ENCODE peak calls at places on chromosomes 3 and 15, in five cellular contexts. O is A549, Y is gastrocnemius medialis, N is hepatocyte, A is lung. I is an unnamed sample.

GRCh38 chr3:69558912-69559311 is 173.0 kb upstream of the FRMD4B start:
- DNase-seq in O (no peak), Y (peak; percentile 71), N (peak; percentile 35), A (peak; percentile 78), I (no peak)

GRCh38 chr3:143847787-143848631 is at the start of gene SLC9A9:
- DNase-seq in O (no peak), Y (peak; percentile 29), N (peak; percentile 53), A (no peak), I (peak; percentile 46)

GRCh38 chr15:93250905-93251304 is 161.9 kb upstream of the RGMA start:
- DNase-seq in O (no peak), Y (no peak), N (no peak), A (no peak), I (no peak)

GRCh38 chr3:179082416-179082815 is 10.8 kb upstream of the ZMAT3 start:
- DNase-seq in O (no peak), Y (no peak), N (no peak), A (no peak), I (no peak)

GRCh38 chr3:192494176-192494575 is 233.2 kb downstream of the FGF12 start:
- DNase-seq in O (no peak), Y (no peak), N (no peak), A (no peak), I (no peak)

GRCh38 chr3:13009132-13009945 is 63.9 kb downstream of the IQSEC1 start:
- DNase-seq in O (no peak), Y (no peak), N (no peak), A (peak; percentile 72), I (no peak)

GRCh38 chr3:24296441-24297205 is 198.0 kb downstream of the THRB start:
- DNase-seq in O (no peak), Y (peak; percentile 14), N (no peak), A (no peak), I (no peak)

GRCh38 chr15:31273258-31273941 is 53.2 kb upstream of the KLF13 start:
- DNase-seq in O (no peak), Y (no peak), N (peak; percentile 5), A (no peak), I (no peak)

GRCh38 chr3:125125822-125126245 is 70.0 kb upstream of the HEG1 start:
- DNase-seq in O (no peak), Y (no peak), N (peak; percentile 57), A (no peak), I (no peak)

GRCh38 chr3:12656193-12656592 is 7.7 kb downstream of the RAF1 start:
- DNase-seq in O (no peak), Y (no peak), N (no peak), A (no peak), I (no peak)

GRCh38 chr3:196749125-196749524 is 9.5 kb downstream of the PAK2 start:
- DNase-seq in O (no peak), Y (no peak), N (no peak), A (no peak), I (no peak)

GRCh38 chr15:76328106-76328696 is 8.4 kb upstream of the ISL2 start:
- DNase-seq in O (peak; percentile 45), Y (no peak), N (no peak), A (no peak), I (no peak)

GRCh38 chr3:179653106-179653776 is 401 bp downstream of the USP13 start:
- DNase-seq in O (peak; percentile 69), Y (peak; percentile 78), N (peak; percentile 85), A (peak; percentile 76), I (peak; percentile 81)

GRCh38 chr3:13016083-13016725 is 57.0 kb downstream of the IQSEC1 start:
- DNase-seq in O (no peak), Y (no peak), N (no peak), A (peak; percentile 48), I (peak; percentile 44)

GRCh38 chr3:184586871-184587270 is 25.3 kb downstream of the EPHB3 start:
- DNase-seq in O (no peak), Y (no peak), N (no peak), A (no peak), I (no peak)

GRCh38 chr3:167814441-167814951 is 79.0 kb downstream of the SERPINI1 start:
- DNase-seq in O (peak; percentile 78), Y (no peak), N (peak; percentile 27), A (no peak), I (peak; percentile 45)

GRCh38 chr3:60448668-60449067 is 802.6 kb downstream of the FHIT start:
- DNase-seq in O (no peak), Y (no peak), N (peak; percentile 16), A (no peak), I (no peak)

GRCh38 chr3:189727191-189727590 is 96.0 kb downstream of the TP63 start:
- DNase-seq in O (no peak), Y (no peak), N (no peak), A (no peak), I (no peak)

DNA sequence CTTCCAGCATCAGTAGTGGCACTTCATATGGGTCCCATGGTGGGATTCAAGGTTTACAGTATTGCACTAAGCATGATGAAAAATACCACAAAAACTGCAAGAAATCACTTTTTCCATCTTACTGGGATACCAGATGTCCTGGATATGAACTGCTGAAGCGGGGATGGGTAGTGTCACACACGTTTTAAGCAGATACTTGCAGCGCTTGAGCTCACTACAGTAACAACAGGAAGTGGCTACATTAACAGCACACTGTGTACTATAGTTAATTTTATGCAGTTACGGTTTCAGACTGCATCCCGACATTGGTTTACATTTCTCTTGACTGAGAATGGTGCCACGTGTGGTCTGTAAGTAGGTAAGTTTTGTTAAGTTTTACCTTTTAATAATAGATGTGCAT is 3.5 kb upstream of the ISG20 start:
- DNase-seq in O (no peak), Y (no peak), N (no peak), A (no peak), I (no peak)
- H3K4me3 ChIP-seq in O (no peak overlapping the region), Y (no peak overlapping the region), N (no peak overlapping the region), A (no peak overlapping the region), I (no peak overlapping the region)

DNA sequence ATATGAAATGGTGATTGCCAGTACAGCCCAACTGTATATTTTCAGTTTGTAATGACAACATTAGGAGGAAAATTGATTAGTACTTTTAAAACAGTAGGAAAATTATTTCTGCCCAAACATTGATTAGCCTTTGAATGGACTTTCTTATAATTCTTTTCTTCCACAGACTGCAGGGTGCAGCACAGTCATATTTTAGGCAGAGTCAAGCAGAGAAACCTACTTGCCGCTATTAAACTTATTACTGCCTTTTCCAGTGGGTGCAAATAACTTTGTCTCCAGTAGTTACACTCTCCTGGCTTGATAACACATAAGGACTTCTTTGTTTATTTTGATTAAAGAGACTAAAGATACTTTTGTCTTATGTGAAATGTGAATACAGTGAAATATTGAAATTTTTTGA is 85.4 kb downstream of the PPM1L start:
- DNase-seq in O (no peak), Y (no peak), N (no peak), A (no peak), I (no peak)
- TF ChIP-seq CTCF in O (no peak), Y (no peak), N (no peak), A (no peak), I (no peak)

DNA sequence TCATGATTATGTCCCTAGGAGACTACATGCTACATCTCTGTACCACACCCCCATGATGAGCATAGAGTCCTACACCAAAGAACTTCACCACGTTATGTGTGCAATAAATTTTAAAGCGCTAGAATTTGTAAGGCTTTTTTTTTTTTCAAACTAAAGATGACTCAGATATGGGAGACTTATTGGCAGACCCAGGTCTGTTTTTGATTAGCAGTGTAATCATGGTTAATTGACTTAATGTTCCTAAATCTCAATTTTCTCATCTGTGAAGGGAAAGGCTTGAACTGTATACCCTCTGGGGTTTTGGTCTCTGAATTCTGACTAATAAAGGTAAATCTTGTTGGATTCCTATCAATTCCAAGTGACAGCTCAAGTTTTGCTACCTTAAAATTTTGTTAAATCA is 26.4 kb downstream of the ABI3BP start:
- DNase-seq in O (no peak), Y (no peak), N (no peak), A (no peak), I (no peak)
- H3K27ac ChIP-seq in O (no peak overlapping the region), Y (no peak overlapping the region), N (no peak overlapping the region), A (no peak overlapping the region), I (no peak overlapping the region)

DNA sequence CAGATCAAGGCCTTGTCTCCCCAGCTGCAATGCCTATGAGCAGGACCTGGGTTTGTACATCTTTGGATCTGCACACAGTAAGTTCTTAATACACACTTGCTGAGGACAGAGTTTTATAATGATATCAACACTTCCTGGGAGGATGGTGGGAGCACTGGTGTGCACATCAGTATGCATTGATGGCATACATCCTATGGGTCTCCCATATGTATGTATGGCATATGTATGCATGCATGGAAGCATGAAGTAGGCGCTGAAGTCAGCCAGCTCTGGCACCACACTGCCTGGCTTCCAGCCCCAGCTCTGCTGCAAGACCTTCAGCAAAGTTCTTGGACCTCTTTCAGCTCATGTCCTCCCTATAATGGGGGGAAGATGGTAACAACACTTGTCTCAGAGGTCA is 68.2 kb downstream of the MYLK start:
- DNase-seq in O (no peak), Y (no peak), N (no peak), A (peak; percentile 19), I (no peak)
- H3K4me3 ChIP-seq in O (no peak overlapping the region), Y (no peak overlapping the region), N (no peak overlapping the region), A (no peak overlapping the region), I (no peak overlapping the region)

GRCh38 chr3:129398803-129399144 is 29.7 kb downstream of the EFCAB12 start:
- DNase-seq in O (no peak), Y (no peak), N (peak; percentile 32), A (no peak), I (no peak)

GRCh38 chr3:129399895-129400357 is 28.5 kb downstream of the EFCAB12 start:
- DNase-seq in O (peak; percentile 53), Y (no peak), N (no peak), A (no peak), I (no peak)

GRCh38 chr3:129402210-129402609 is 26.2 kb downstream of the EFCAB12 start:
- DNase-seq in O (no peak), Y (no peak), N (no peak), A (no peak), I (no peak)

GRCh38 chr3:129402616-129403015 is 25.8 kb downstream of the EFCAB12 start:
- DNase-seq in O (no peak), Y (no peak), N (no peak), A (no peak), I (no peak)

DNA sequence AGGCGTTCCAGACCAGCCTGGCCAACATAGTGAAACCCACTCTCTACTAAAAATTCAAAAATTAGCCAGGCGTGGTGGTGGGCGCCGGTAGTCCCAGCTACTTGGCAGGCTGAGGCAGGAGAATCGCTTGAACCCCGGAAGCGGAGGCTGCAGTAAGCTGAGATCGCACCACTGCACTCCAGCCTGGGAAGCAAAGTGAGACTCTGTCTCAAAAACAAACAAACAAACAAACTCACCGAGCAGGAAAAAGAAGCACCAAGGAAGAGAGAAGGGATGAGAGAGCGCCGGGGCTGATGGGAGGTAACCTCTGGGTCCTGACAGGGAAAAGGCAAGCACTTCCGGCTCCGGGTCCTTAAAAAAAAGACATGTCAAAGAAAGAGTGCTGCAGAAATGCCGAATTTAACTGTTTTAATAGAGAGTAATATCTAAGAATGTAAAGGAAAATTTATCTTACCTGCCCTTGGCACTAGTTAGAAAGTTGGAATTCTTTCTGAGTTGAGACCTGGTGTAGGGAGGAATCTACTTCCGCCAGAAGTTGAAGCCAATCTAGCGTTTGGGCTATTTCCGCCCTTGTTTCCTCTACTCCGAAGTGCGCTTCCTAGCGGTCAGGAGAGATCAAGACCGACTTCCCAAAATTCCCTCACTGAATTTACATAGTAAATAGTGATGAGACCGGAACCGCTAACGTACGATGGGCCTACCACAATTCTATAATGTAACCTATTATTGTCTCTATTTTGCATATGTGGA is 29.1 kb downstream of the EFCAB12 start:
- DNase-seq in O (peak; percentile 95), Y (peak; percentile 75), N (peak; percentile 94), A (peak; percentile 86), I (peak; percentile 78)
- TF ChIP-seq CTCF in O (peak; percentile 67), Y (peak; percentile 85), N (peak; percentile 93), A (peak; percentile 82), I (peak; percentile 76)